ENCODE peak calls at places on chromosomes 1 and 21, in five cellular contexts. One of them, this sample, is unnamed.

GRCh38 chr21:43313939-43314405 is 113.0 kb downstream of the SIK1 start:
- DNase-seq in prostate gland: no peak
- DNase-seq in WTC11: no peak
- DNase-seq in lower lobe of right lung: no peak
- DNase-seq in OCI-LY7: no peak
- DNase-seq in this sample: no peak

GRCh38 chr1:46718340-46718726 is 581 bp downstream of the EFCAB14 start:
- DNase-seq in prostate gland: no peak
- DNase-seq in WTC11: no peak
- DNase-seq in lower lobe of right lung: no peak
- DNase-seq in OCI-LY7: no peak
- DNase-seq in this sample: no peak

GRCh38 chr1:173062156-173062938 is 11.6 kb upstream of the TNFSF18 start:
- DNase-seq in prostate gland: no peak
- DNase-seq in WTC11: no peak
- DNase-seq in lower lobe of right lung: no peak
- DNase-seq in OCI-LY7: no peak
- DNase-seq in this sample: no peak

GRCh38 chr1:226276077-226276682 is 32.8 kb downstream of the LIN9 start:
- DNase-seq in prostate gland: no peak
- DNase-seq in WTC11: no peak
- DNase-seq in lower lobe of right lung: no peak
- DNase-seq in OCI-LY7: no peak
- DNase-seq in this sample: no peak

GRCh38 chr21:25133939-25134338 is 473.3 kb downstream of the MRPL39 start:
- DNase-seq in prostate gland: no peak
- DNase-seq in WTC11: no peak
- DNase-seq in lower lobe of right lung: no peak
- DNase-seq in OCI-LY7: no peak
- DNase-seq in this sample: no peak

GRCh38 chr1:64129708-64130107 is 73.7 kb upstream of the UBE2U start:
- DNase-seq in prostate gland: no peak
- DNase-seq in WTC11: no peak
- DNase-seq in lower lobe of right lung: no peak
- DNase-seq in OCI-LY7: no peak
- DNase-seq in this sample: no peak

GRCh38 chr1:240946926-240947325 is 335.0 kb upstream of the GREM2 start:
- DNase-seq in prostate gland: peak
- DNase-seq in WTC11: peak
- DNase-seq in lower lobe of right lung: no peak
- DNase-seq in OCI-LY7: peak
- DNase-seq in this sample: no peak

GRCh38 chr1:39205102-39205780 is 746 bp downstream of the MACF1 start:
- DNase-seq in prostate gland: no peak
- DNase-seq in WTC11: no peak
- DNase-seq in lower lobe of right lung: no peak
- DNase-seq in OCI-LY7: peak
- DNase-seq in this sample: no peak

GRCh38 chr1:185775505-185775904 is 41.3 kb downstream of the HMCN1 start:
- DNase-seq in prostate gland: no peak
- DNase-seq in WTC11: no peak
- DNase-seq in lower lobe of right lung: no peak
- DNase-seq in OCI-LY7: no peak
- DNase-seq in this sample: no peak

GRCh38 chr1:71559880-71560279 is 479.0 kb upstream of the ZRANB2 start:
- DNase-seq in prostate gland: no peak
- DNase-seq in WTC11: no peak
- DNase-seq in lower lobe of right lung: no peak
- DNase-seq in OCI-LY7: no peak
- DNase-seq in this sample: no peak

DNA sequence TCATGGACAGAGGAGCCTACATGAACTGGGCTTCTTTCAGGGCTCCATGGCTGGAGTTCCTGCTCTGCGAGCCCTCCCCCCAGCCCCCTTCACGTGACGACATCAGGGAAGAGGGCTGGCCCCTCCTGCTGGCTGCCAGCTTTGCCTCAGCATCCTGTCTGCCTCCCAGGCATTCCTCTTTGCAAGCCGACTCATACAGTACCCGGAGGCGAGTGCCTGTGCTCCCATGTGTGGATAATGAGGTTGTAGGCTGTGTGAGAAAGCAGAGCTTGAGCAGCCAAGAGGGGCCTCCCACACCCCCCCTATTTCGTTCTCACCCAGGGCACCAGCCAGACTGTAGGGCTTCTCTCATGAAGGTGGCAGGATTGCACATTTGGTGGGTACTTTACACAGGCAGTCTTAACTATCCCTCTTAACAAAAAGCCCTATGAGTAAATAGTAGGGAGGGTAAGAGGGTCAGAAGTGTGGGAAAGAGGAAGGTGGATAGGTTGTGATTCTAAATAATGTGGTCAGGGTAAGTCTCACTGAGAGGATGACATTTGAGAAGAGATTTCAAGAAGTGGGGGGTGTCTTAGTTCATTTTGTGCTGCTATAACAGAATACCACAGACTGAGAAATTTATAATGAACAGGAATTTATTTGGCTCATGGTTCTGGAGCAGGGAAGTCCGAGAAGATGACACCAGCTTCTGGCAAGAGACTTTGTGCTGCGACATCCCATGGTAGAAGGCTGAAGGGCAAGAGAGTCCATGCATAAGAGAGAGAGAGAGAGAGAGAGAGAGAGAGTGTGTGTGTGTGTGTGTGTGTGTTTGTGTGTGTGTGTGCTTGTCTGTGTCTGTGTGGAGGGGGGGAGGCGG is 113.5 kb downstream of the OMA1 start:
- DNase-seq in prostate gland: no peak
- DNase-seq in WTC11: peak
- DNase-seq in lower lobe of right lung: no peak
- DNase-seq in OCI-LY7: no peak
- DNase-seq in this sample: no peak
- TF ChIP-seq CTCF in prostate gland: no peak
- TF ChIP-seq CTCF in WTC11: no peak
- TF ChIP-seq CTCF in lower lobe of right lung: no peak
- TF ChIP-seq CTCF in OCI-LY7: no peak
- TF ChIP-seq CTCF in this sample: peak

DNA sequence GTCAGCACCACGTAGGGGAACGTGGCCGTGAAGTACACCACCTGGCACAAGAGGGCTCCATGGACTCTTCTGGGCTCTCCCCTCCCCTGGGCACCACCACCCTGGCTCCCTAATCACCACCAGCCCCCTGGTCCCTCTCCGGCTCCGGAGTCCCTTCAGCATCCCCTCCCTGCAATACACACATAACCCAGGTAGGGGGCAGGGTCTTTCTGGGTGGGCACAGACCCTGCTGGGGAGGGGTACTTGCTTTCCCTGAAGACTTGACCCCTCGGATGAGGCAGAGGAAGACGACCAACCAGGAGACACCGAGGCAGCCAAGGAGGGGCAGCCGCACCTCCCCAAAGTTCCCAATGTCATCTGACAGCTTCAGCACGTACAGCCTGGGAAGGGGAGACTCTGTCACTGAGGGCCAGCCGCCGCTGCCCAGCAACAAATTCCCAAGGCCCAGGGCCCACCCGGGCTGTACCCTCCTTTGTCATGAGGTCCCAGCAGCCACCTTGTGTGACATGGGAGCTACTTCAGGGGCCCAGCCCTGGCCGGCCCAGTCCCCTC is 11.3 kb downstream of the CCDC24 start:
- DNase-seq in prostate gland: no peak
- DNase-seq in WTC11: peak
- DNase-seq in lower lobe of right lung: no peak
- DNase-seq in OCI-LY7: no peak
- DNase-seq in this sample: no peak
- TF ChIP-seq CTCF in prostate gland: no peak
- TF ChIP-seq CTCF in WTC11: peak
- TF ChIP-seq CTCF in lower lobe of right lung: no peak
- TF ChIP-seq CTCF in OCI-LY7: peak
- TF ChIP-seq CTCF in this sample: peak

GRCh38 chr1:70115315-70115714 is 90.1 kb downstream of the LRRC40 start:
- DNase-seq in prostate gland: no peak
- DNase-seq in WTC11: no peak
- DNase-seq in lower lobe of right lung: no peak
- DNase-seq in OCI-LY7: no peak
- DNase-seq in this sample: no peak

GRCh38 chr1:70112838-70113237 is 92.5 kb downstream of the LRRC40 start:
- DNase-seq in prostate gland: no peak
- DNase-seq in WTC11: no peak
- DNase-seq in lower lobe of right lung: no peak
- DNase-seq in OCI-LY7: no peak
- DNase-seq in this sample: no peak
- TF ChIP-seq CTCF in prostate gland: no peak
- TF ChIP-seq CTCF in WTC11: peak
- TF ChIP-seq CTCF in lower lobe of right lung: no peak
- TF ChIP-seq CTCF in OCI-LY7: peak
- TF ChIP-seq CTCF in this sample: peak

GRCh38 chr1:154698320-154699096 is 90.5 kb upstream of the ADAR start:
- DNase-seq in prostate gland: no peak
- DNase-seq in WTC11: no peak
- DNase-seq in lower lobe of right lung: no peak
- DNase-seq in OCI-LY7: no peak
- DNase-seq in this sample: no peak

GRCh38 chr1:154694995-154695394 is 87.0 kb upstream of the ADAR start:
- DNase-seq in prostate gland: no peak
- DNase-seq in WTC11: no peak
- DNase-seq in lower lobe of right lung: no peak
- DNase-seq in OCI-LY7: no peak
- DNase-seq in this sample: no peak

GRCh38 chr1:154697710-154698109 is 89.7 kb upstream of the ADAR start:
- DNase-seq in prostate gland: no peak
- DNase-seq in WTC11: no peak
- DNase-seq in lower lobe of right lung: no peak
- DNase-seq in OCI-LY7: no peak
- DNase-seq in this sample: no peak

GRCh38 chr1:154696460-154696859 is 88.5 kb upstream of the ADAR start:
- DNase-seq in prostate gland: no peak
- DNase-seq in WTC11: no peak
- DNase-seq in lower lobe of right lung: no peak
- DNase-seq in OCI-LY7: no peak
- DNase-seq in this sample: peak

DNA sequence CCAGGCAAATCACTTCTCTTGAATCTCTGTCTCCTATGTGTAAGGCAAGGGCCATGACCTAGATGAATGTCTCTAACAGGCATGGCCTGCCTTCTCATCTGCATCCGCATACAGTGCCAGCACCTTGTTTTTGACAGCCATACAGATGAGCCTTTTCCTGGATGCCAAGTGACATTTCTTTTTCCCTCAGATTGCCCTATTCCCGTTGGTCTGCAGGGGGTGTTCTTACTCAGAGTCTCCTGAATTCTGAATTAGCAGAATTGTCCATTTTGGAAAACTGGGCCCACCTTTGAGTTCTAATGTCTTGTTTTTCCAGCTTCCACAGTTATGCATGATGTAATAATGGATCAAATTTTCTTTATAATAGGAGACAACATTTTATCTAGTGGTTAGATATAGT is 88.0 kb upstream of the ADAR start:
- DNase-seq in prostate gland: no peak
- DNase-seq in WTC11: no peak
- DNase-seq in lower lobe of right lung: no peak
- DNase-seq in OCI-LY7: no peak
- DNase-seq in this sample: no peak
- TF ChIP-seq CTCF in prostate gland: no peak
- TF ChIP-seq CTCF in WTC11: no peak
- TF ChIP-seq CTCF in lower lobe of right lung: peak
- TF ChIP-seq CTCF in OCI-LY7: peak
- TF ChIP-seq CTCF in this sample: peak

DNA sequence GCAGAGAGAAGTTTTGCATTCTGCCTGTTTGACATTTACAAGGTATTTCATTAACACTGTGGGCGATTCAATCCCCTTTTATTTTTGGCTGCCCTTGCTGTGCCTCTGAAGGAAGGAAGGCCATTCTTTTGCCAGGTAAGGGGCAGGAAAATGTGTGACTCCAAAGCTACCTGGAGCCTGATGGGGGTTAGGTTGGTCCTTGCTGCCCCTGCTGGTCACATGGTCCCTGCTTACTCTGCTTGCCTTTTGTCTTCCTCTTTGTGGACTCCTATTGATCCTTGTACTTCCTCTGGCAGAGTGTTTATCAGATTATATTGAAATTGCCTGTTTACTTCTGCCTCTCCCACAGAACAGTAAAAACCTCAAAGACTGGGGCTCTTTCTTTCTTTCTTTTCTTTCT is 65.7 kb downstream of the ST6GALNAC3 start:
- DNase-seq in prostate gland: no peak
- DNase-seq in WTC11: peak
- DNase-seq in lower lobe of right lung: no peak
- DNase-seq in OCI-LY7: no peak
- DNase-seq in this sample: no peak
- TF ChIP-seq CTCF in prostate gland: no peak
- TF ChIP-seq CTCF in WTC11: no peak
- TF ChIP-seq CTCF in lower lobe of right lung: no peak
- TF ChIP-seq CTCF in OCI-LY7: no peak
- TF ChIP-seq CTCF in this sample: no peak

DNA sequence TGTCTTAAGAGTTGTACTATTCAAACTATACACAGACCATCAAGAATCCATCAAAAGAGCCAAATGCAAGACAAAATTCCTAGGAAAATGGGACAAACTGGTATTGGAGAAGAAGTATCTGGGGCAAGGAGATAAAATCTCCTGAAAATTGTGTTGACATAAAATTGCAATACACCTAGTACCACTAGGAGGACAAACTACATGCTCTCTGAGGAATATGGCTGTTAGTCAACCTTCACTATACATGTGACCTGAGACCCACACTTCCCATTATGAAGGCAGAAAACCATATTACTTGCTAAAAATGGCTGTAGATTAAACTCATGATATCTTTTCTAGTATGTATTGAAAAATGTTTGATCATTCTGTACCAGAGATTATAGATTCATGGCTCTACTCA is 30.0 kb downstream of the IRF2BP2 start:
- DNase-seq in prostate gland: no peak
- DNase-seq in WTC11: no peak
- DNase-seq in lower lobe of right lung: no peak
- DNase-seq in OCI-LY7: peak
- DNase-seq in this sample: no peak
- TF ChIP-seq CTCF in prostate gland: peak
- TF ChIP-seq CTCF in WTC11: no peak
- TF ChIP-seq CTCF in lower lobe of right lung: peak
- TF ChIP-seq CTCF in OCI-LY7: peak
- TF ChIP-seq CTCF in this sample: peak

DNA sequence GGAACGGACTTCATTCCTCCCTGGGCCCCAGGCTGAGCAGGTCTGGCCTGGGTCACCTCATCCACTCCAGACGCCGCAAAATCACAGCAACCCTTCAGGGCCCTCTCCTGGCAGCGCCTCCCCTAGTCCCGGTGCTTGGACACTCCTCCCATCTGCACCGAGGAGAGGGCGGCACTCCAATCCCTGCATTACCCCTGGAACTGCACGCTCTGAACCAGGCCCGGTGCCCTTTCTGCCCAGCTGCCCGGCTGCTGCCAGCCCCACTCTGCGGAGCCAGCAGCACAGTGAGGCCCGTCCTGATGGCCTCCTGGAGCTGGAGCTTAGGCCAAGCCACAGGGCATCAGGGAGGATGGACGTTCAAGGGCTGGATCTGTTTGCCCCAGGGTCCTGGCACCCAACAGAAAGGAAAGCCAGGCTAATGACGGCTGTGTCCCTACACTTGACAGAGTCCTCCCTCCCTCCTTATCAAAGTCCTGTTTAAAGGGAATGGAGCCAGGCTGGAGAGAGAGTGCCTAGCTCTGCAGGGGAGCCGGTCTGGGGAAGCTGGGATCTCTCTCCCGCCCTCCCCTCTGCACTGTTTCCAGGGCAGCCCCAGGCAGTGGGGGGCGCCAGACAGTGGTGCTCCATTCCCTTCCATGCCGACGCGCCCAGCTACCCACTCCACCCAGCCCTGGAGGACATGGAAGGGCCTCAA is 12.7 kb downstream of the COL6A2 start:
- DNase-seq in prostate gland: peak
- DNase-seq in WTC11: peak
- DNase-seq in lower lobe of right lung: peak
- DNase-seq in OCI-LY7: no peak
- DNase-seq in this sample: no peak
- TF ChIP-seq CTCF in prostate gland: no peak
- TF ChIP-seq CTCF in WTC11: no peak
- TF ChIP-seq CTCF in lower lobe of right lung: no peak
- TF ChIP-seq CTCF in OCI-LY7: no peak
- TF ChIP-seq CTCF in this sample: no peak

This sample was measured in LNCaP clone FGC.